ENCODE peak calls at places on chromosomes 11 and 22, in eight cellular contexts. One of them, this sample, is unnamed.

GRCh38 chr11:5367461-5368074 is 16.0 kb upstream of the OR51M1 start:
- DNase-seq in neural progenitor cell: no peak
- DNase-seq in heart left ventricle: no peak
- DNase-seq in Karpas-422: peak
- DNase-seq in lower leg skin: no peak
- DNase-seq in brain microvascular endothelial cell: peak
- DNase-seq in GM23338: no peak
- DNase-seq in foreskin fibroblast: peak
- DNase-seq in this sample: no peak

GRCh38 chr11:79081441-79082124 is 359.2 kb downstream of the TENM4 start:
- DNase-seq in foreskin fibroblast: no peak
- DNase-seq in neural progenitor cell: peak
- DNase-seq in heart left ventricle: no peak
- DNase-seq in GM23338: no peak
- DNase-seq in brain microvascular endothelial cell: peak
- DNase-seq in lower leg skin: no peak
- DNase-seq in Karpas-422: no peak
- DNase-seq in this sample: peak

GRCh38 chr11:46697303-46697702 is 3.1 kb downstream of the ARHGAP1 start:
- DNase-seq in Karpas-422: no peak
- DNase-seq in foreskin fibroblast: no peak
- DNase-seq in brain microvascular endothelial cell: peak
- DNase-seq in lower leg skin: no peak
- DNase-seq in neural progenitor cell: no peak
- DNase-seq in GM23338: no peak
- DNase-seq in heart left ventricle: no peak
- DNase-seq in this sample: no peak

GRCh38 chr11:130427581-130428211 is 713 bp downstream of the ADAMTS8 start:
- DNase-seq in heart left ventricle: peak
- DNase-seq in lower leg skin: no peak
- DNase-seq in neural progenitor cell: peak
- DNase-seq in GM23338: peak
- DNase-seq in brain microvascular endothelial cell: no peak
- DNase-seq in foreskin fibroblast: no peak
- DNase-seq in Karpas-422: no peak
- DNase-seq in this sample: no peak

GRCh38 chr11:94885133-94885532 is 88.2 kb downstream of the CWC15 start:
- DNase-seq in GM23338: no peak
- DNase-seq in Karpas-422: no peak
- DNase-seq in neural progenitor cell: no peak
- DNase-seq in lower leg skin: peak
- DNase-seq in foreskin fibroblast: no peak
- DNase-seq in brain microvascular endothelial cell: no peak
- DNase-seq in heart left ventricle: no peak
- DNase-seq in this sample: peak

GRCh38 chr11:71342116-71342515 is 89.7 kb upstream of the SHANK2 start:
- DNase-seq in neural progenitor cell: no peak
- DNase-seq in heart left ventricle: no peak
- DNase-seq in foreskin fibroblast: no peak
- DNase-seq in GM23338: no peak
- DNase-seq in lower leg skin: no peak
- DNase-seq in brain microvascular endothelial cell: no peak
- DNase-seq in Karpas-422: no peak
- DNase-seq in this sample: no peak

GRCh38 chr22:17422736-17423343 is 53.6 kb downstream of the CECR2 start:
- DNase-seq in GM23338: peak
- DNase-seq in foreskin fibroblast: no peak
- DNase-seq in Karpas-422: no peak
- DNase-seq in heart left ventricle: no peak
- DNase-seq in neural progenitor cell: no peak
- DNase-seq in lower leg skin: no peak
- DNase-seq in brain microvascular endothelial cell: no peak
- DNase-seq in this sample: no peak

GRCh38 chr11:132206993-132207392 is 836.6 kb downstream of the NTM start:
- DNase-seq in neural progenitor cell: no peak
- DNase-seq in lower leg skin: no peak
- DNase-seq in Karpas-422: no peak
- DNase-seq in brain microvascular endothelial cell: no peak
- DNase-seq in GM23338: no peak
- DNase-seq in foreskin fibroblast: no peak
- DNase-seq in heart left ventricle: no peak
- DNase-seq in this sample: no peak

GRCh38 chr22:45194686-45195085 is 31.0 kb downstream of the NUP50 start:
- DNase-seq in brain microvascular endothelial cell: no peak
- DNase-seq in Karpas-422: no peak
- DNase-seq in foreskin fibroblast: no peak
- DNase-seq in neural progenitor cell: no peak
- DNase-seq in heart left ventricle: no peak
- DNase-seq in GM23338: no peak
- DNase-seq in lower leg skin: peak
- DNase-seq in this sample: no peak

GRCh38 chr11:96187779-96188624 is 155.0 kb downstream of the MAML2 start:
- DNase-seq in lower leg skin: no peak
- DNase-seq in brain microvascular endothelial cell: peak
- DNase-seq in Karpas-422: no peak
- DNase-seq in GM23338: no peak
- DNase-seq in foreskin fibroblast: peak
- DNase-seq in neural progenitor cell: no peak
- DNase-seq in heart left ventricle: no peak
- DNase-seq in this sample: peak

GRCh38 chr11:67418476-67419281 is 3.2 kb downstream of the CARNS1 start:
- DNase-seq in foreskin fibroblast: no peak
- DNase-seq in heart left ventricle: no peak
- DNase-seq in brain microvascular endothelial cell: no peak
- DNase-seq in neural progenitor cell: no peak
- DNase-seq in Karpas-422: peak
- DNase-seq in lower leg skin: no peak
- DNase-seq in GM23338: no peak
- DNase-seq in this sample: no peak

GRCh38 chr11:199004-199581 is 6.2 kb downstream of the SCGB1C1 start:
- DNase-seq in heart left ventricle: peak
- DNase-seq in Karpas-422: no peak
- DNase-seq in foreskin fibroblast: no peak
- DNase-seq in brain microvascular endothelial cell: no peak
- DNase-seq in neural progenitor cell: no peak
- DNase-seq in GM23338: no peak
- DNase-seq in lower leg skin: peak
- DNase-seq in this sample: no peak

GRCh38 chr11:33690290-33691050 is 10.2 kb downstream of the C11orf91 start:
- DNase-seq in GM23338: no peak
- DNase-seq in neural progenitor cell: no peak
- DNase-seq in foreskin fibroblast: peak
- DNase-seq in brain microvascular endothelial cell: peak
- DNase-seq in heart left ventricle: no peak
- DNase-seq in lower leg skin: peak
- DNase-seq in Karpas-422: no peak
- DNase-seq in this sample: peak

GRCh38 chr11:33689089-33689488 is 11.5 kb downstream of the C11orf91 start:
- DNase-seq in lower leg skin: no peak
- DNase-seq in heart left ventricle: no peak
- DNase-seq in brain microvascular endothelial cell: no peak
- DNase-seq in Karpas-422: no peak
- DNase-seq in neural progenitor cell: no peak
- DNase-seq in foreskin fibroblast: no peak
- DNase-seq in GM23338: no peak
- DNase-seq in this sample: no peak

GRCh38 chr11:33689506-33689905 is 11.1 kb downstream of the C11orf91 start:
- DNase-seq in GM23338: no peak
- DNase-seq in Karpas-422: no peak
- DNase-seq in lower leg skin: peak
- DNase-seq in neural progenitor cell: no peak
- DNase-seq in foreskin fibroblast: no peak
- DNase-seq in heart left ventricle: no peak
- DNase-seq in brain microvascular endothelial cell: no peak
- DNase-seq in this sample: no peak

GRCh38 chr11:33692013-33692504 is 8.6 kb downstream of the C11orf91 start:
- DNase-seq in brain microvascular endothelial cell: peak
- DNase-seq in neural progenitor cell: peak
- DNase-seq in heart left ventricle: no peak
- DNase-seq in foreskin fibroblast: peak
- DNase-seq in GM23338: no peak
- DNase-seq in lower leg skin: peak
- DNase-seq in Karpas-422: no peak
- DNase-seq in this sample: peak

DNA sequence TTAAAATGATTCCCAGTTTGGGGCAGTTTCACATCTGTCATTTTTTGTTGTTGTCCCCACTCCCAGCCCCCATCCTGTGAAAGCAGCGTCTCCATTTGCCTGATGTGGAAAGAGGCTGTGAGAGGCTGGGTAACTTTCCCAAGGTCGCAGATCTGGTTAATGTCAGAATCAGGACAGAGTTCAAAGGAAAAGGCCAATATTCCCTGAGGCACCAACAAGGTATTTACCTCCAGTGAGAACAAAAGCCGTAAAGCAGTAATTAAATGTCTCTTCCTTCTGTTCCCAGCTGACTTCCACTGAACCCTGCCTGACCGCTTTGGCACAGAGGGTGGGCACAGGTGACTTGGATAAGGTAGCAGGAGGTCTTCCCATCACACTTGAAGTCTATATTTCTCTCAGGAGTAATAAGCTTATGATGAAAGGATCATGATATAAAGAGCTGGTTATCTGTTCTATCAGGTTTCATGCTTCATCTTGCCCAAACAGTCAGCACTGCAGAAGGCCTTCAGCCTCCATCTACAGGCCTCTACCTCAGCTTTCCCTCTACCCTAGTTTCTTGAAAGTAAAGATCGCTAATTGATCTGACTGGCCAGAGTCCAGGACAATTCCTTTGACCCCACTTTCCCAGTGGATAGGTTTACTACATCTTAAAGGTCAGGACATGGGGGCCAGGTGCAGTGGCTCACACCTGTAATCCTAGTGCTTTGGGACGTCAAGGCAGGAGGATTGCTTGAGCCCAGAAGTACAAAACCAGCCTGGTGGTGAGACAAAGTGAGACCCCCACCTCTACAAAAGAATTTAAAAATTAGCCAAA is 9.4 kb downstream of the C11orf91 start:
- DNase-seq in foreskin fibroblast: no peak
- DNase-seq in brain microvascular endothelial cell: no peak
- DNase-seq in lower leg skin: no peak
- DNase-seq in Karpas-422: no peak
- DNase-seq in heart left ventricle: no peak
- DNase-seq in neural progenitor cell: no peak
- DNase-seq in GM23338: no peak
- DNase-seq in this sample: no peak
- H3K4me3 ChIP-seq in foreskin fibroblast: no peak
- H3K4me3 ChIP-seq in brain microvascular endothelial cell: no peak
- H3K4me3 ChIP-seq in lower leg skin: no peak
- H3K4me3 ChIP-seq in Karpas-422: no peak
- H3K4me3 ChIP-seq in heart left ventricle: no peak
- H3K4me3 ChIP-seq in neural progenitor cell: no peak
- H3K4me3 ChIP-seq in GM23338: no peak
- H3K4me3 ChIP-seq in this sample: no peak

DNA sequence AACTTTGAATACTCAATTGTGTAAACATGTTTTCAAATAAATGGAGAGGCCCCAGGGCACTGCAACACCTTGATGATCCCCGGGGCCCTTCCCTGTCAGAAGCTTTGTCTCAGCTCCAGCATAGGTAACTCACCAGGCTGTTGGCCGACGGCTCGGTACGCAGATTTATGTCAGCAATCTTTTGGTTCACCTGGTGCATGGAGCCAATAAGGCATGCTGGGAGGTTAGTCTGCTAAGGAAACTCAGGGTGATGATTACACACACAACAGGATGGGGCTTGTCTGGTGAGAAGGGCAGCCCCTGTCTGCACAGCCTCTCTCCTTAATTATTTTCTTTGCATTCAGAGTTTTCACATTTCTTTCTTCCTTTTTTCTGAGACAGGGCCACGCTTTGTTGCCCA is 10.8 kb downstream of the FAM227A start:
- DNase-seq in neural progenitor cell: no peak
- DNase-seq in brain microvascular endothelial cell: no peak
- DNase-seq in Karpas-422: no peak
- DNase-seq in lower leg skin: no peak
- DNase-seq in heart left ventricle: no peak
- DNase-seq in foreskin fibroblast: no peak
- DNase-seq in GM23338: no peak
- DNase-seq in this sample: no peak
- H3K4me3 ChIP-seq in neural progenitor cell: no peak
- H3K4me3 ChIP-seq in brain microvascular endothelial cell: no peak
- H3K4me3 ChIP-seq in Karpas-422: no peak
- H3K4me3 ChIP-seq in lower leg skin: no peak
- H3K4me3 ChIP-seq in heart left ventricle: no peak
- H3K4me3 ChIP-seq in foreskin fibroblast: no peak
- H3K4me3 ChIP-seq in GM23338: no peak
- H3K4me3 ChIP-seq in this sample: no peak

GRCh38 chr22:35175392-35175791 is 81.9 kb upstream of the HMGXB4 start:
- DNase-seq in GM23338: no peak
- DNase-seq in lower leg skin: no peak
- DNase-seq in Karpas-422: no peak
- DNase-seq in foreskin fibroblast: no peak
- DNase-seq in heart left ventricle: no peak
- DNase-seq in brain microvascular endothelial cell: no peak
- DNase-seq in neural progenitor cell: no peak
- DNase-seq in this sample: no peak

GRCh38 chr22:35172452-35172851 is 84.8 kb upstream of the HMGXB4 start:
- DNase-seq in lower leg skin: peak
- DNase-seq in GM23338: no peak
- DNase-seq in brain microvascular endothelial cell: no peak
- DNase-seq in foreskin fibroblast: no peak
- DNase-seq in neural progenitor cell: no peak
- DNase-seq in heart left ventricle: no peak
- DNase-seq in Karpas-422: no peak
- DNase-seq in this sample: no peak

GRCh38 chr22:35173655-35174054 is 83.6 kb upstream of the HMGXB4 start:
- DNase-seq in Karpas-422: no peak
- DNase-seq in lower leg skin: peak
- DNase-seq in GM23338: no peak
- DNase-seq in heart left ventricle: no peak
- DNase-seq in brain microvascular endothelial cell: no peak
- DNase-seq in neural progenitor cell: no peak
- DNase-seq in foreskin fibroblast: no peak
- DNase-seq in this sample: no peak

GRCh38 chr22:35170716-35171697 is 86.3 kb upstream of the HMGXB4 start:
- DNase-seq in brain microvascular endothelial cell: no peak
- DNase-seq in Karpas-422: no peak
- DNase-seq in GM23338: no peak
- DNase-seq in lower leg skin: peak
- DNase-seq in heart left ventricle: no peak
- DNase-seq in neural progenitor cell: no peak
- DNase-seq in foreskin fibroblast: no peak
- DNase-seq in this sample: no peak

DNA sequence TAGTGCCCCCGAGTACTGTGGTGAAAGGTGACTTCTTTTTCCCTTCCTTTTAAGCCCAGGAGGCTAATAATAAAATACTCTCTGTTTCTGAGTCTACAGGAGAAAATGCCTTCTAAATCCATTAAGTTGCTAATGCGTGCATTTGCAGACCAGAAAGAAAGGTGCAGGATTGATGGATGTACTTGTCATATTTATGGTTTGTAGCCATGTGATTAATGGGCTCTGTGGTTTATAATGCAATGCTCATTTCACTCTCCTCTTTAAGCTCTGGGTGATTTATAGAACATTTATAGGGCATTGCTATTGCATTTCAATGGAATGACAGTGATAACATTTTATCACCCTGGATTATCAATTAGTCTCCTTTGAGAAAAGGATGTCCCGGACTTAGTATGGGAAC is 82.9 kb upstream of the HMGXB4 start:
- DNase-seq in GM23338: no peak
- DNase-seq in heart left ventricle: no peak
- DNase-seq in neural progenitor cell: no peak
- DNase-seq in brain microvascular endothelial cell: no peak
- DNase-seq in foreskin fibroblast: no peak
- DNase-seq in lower leg skin: no peak
- DNase-seq in Karpas-422: no peak
- DNase-seq in this sample: no peak
- H3K4me3 ChIP-seq in GM23338: no peak
- H3K4me3 ChIP-seq in heart left ventricle: no peak
- H3K4me3 ChIP-seq in neural progenitor cell: no peak
- H3K4me3 ChIP-seq in brain microvascular endothelial cell: no peak
- H3K4me3 ChIP-seq in foreskin fibroblast: no peak
- H3K4me3 ChIP-seq in lower leg skin: no peak
- H3K4me3 ChIP-seq in Karpas-422: no peak
- H3K4me3 ChIP-seq in this sample: no peak

GRCh38 chr22:39458443-39459083 is 1.8 kb downstream of the MGAT3 start:
- DNase-seq in GM23338: no peak
- DNase-seq in lower leg skin: no peak
- DNase-seq in foreskin fibroblast: no peak
- DNase-seq in Karpas-422: peak
- DNase-seq in heart left ventricle: no peak
- DNase-seq in brain microvascular endothelial cell: no peak
- DNase-seq in neural progenitor cell: no peak
- DNase-seq in this sample: no peak
- H3K4me3 ChIP-seq in GM23338: peak
- H3K4me3 ChIP-seq in lower leg skin: no peak
- H3K4me3 ChIP-seq in foreskin fibroblast: no peak
- H3K4me3 ChIP-seq in Karpas-422: peak
- H3K4me3 ChIP-seq in heart left ventricle: peak
- H3K4me3 ChIP-seq in brain microvascular endothelial cell: no peak
- H3K4me3 ChIP-seq in neural progenitor cell: peak
- H3K4me3 ChIP-seq in this sample: no peak